ENCODE peak calls at places on chromosomes 4 and X, in five cellular contexts. J is lower lobe of right lung, G is mesendoderm, F is foreskin fibroblast, A is mucosa of descending colon. V is an unnamed sample.

GRCh38 chr4:87819281-87819919 is 13.4 kb upstream of the MEPE start:
- DNase-seq in J (no peak), G (peak; percentile 87), F (peak; percentile 33), A (no peak), V (peak; percentile 94)

GRCh38 chr4:99636422-99636821 is 21.2 kb downstream of the C4orf54 start:
- DNase-seq in J (no peak), G (no peak), F (no peak), A (no peak), V (no peak)

GRCh38 chrX:69065451-69065850 is 99.8 kb downstream of the PJA1 start:
- DNase-seq in J (no peak), G (no peak), F (no peak), A (no peak), V (peak; percentile 68)

GRCh38 chr4:174600391-174600790 is 78.1 kb upstream of the HPGD start:
- DNase-seq in J (no peak), G (no peak), F (no peak), A (no peak), V (peak; percentile 80)

GRCh38 chr4:174928174-174928573 is 10.0 kb downstream of the ADAM29 start:
- DNase-seq in J (no peak), G (no peak), F (no peak), A (no peak), V (no peak)

GRCh38 chr4:153602758-153603157 is 81.3 kb upstream of the TLR2 start:
- DNase-seq in J (no peak), G (no peak), F (no peak), A (no peak), V (no peak)

GRCh38 chr4:54998991-54999390 is 126.4 kb downstream of the KDR start:
- DNase-seq in J (no peak), G (peak; percentile 52), F (peak; percentile 9), A (no peak), V (peak; percentile 27)

GRCh38 chr4:161813889-161814288 is 349.9 kb downstream of the FSTL5 start:
- DNase-seq in J (no peak), G (no peak), F (no peak), A (no peak), V (no peak)

GRCh38 chr4:87309625-87310024 is 13.1 kb downstream of the HSD17B13 start:
- DNase-seq in J (no peak), G (no peak), F (no peak), A (no peak), V (no peak)

GRCh38 chr4:24778427-24779225 is 16.7 kb upstream of the SOD3 start:
- DNase-seq in J (no peak), G (no peak), F (peak; percentile 96), A (no peak), V (peak; percentile 28)

GRCh38 chr4:47466061-47466785 is 2.7 kb upstream of the COMMD8 start:
- DNase-seq in J (no peak), G (no peak), F (no peak), A (no peak), V (no peak)
- H3K4me3 ChIP-seq in J (no peak overlapping the region), G (no peak overlapping the region), F (no peak overlapping the region), A (no peak overlapping the region), V (no peak overlapping the region)

GRCh38 chrX:77900688-77901087 is 1.4 kb downstream of the COX7B start:
- DNase-seq in J (no peak), G (no peak), F (no peak), A (no peak), V (no peak)

GRCh38 chrX:77894921-77895886 is at the start of gene MAGT1:
- DNase-seq in J (peak; percentile 93), G (peak; percentile 98), F (peak; percentile 93), A (peak; percentile 89), V (peak; percentile 91)

GRCh38 chrX:77893713-77894112 is 1.5 kb downstream of the MAGT1 start:
- DNase-seq in J (no peak), G (no peak), F (no peak), A (no peak), V (no peak)

GRCh38 chrX:77901506-77901905 is 2.2 kb downstream of the COX7B start:
- DNase-seq in J (no peak), G (no peak), F (no peak), A (no peak), V (no peak)

GRCh38 chrX:77899081-77899828 is at the start of gene COX7B:
- DNase-seq in J (peak; percentile 45), G (peak; percentile 99), F (peak; percentile 85), A (peak; percentile 83), V (peak; percentile 91)
- H3K4me3 ChIP-seq in J (peak within 1 kb of the TSS; percentile 65), G (peak within 1 kb of the TSS; percentile 93), F (peak within 1 kb of the TSS; percentile 83), A (peak within 1 kb of the TSS; percentile 46), V (peak within 1 kb of the TSS; percentile 49)

GRCh38 chr4:1512738-1513660 is 106.8 kb upstream of the NKX1-1 start:
- DNase-seq in J (peak; percentile 55), G (peak; percentile 65), F (no peak), A (peak; percentile 51), V (no peak)
- H3K4me3 ChIP-seq in J (peak overlapping the region; percentile 27), G (no peak overlapping the region), F (no peak overlapping the region), A (no peak overlapping the region), V (no peak overlapping the region)

DNA sequence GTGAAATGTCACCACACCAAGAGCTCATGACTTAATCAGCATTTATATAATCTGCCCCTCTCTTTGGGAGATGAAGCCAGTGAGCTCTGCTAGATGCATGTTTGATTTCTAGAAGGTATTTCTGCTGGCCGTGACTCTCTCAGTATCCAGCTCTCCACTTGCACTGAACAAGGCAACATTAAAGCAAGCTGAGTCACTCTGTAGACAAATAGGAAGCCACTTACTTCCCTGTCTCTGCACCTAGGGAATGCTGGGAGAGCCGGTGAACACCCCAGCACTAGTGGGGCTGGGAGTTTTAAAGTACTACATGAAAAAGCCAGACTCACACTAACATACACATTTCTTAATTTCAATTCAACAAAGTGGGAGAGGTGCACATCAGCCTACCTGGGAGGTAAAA is 79.2 kb downstream of the MID1IP1 start:
- DNase-seq in J (no peak), G (no peak), F (no peak), A (peak; percentile 34), V (peak; percentile 66)
- H3K4me3 ChIP-seq in J (no peak overlapping the region), G (no peak overlapping the region), F (no peak overlapping the region), A (no peak overlapping the region), V (no peak overlapping the region)

DNA sequence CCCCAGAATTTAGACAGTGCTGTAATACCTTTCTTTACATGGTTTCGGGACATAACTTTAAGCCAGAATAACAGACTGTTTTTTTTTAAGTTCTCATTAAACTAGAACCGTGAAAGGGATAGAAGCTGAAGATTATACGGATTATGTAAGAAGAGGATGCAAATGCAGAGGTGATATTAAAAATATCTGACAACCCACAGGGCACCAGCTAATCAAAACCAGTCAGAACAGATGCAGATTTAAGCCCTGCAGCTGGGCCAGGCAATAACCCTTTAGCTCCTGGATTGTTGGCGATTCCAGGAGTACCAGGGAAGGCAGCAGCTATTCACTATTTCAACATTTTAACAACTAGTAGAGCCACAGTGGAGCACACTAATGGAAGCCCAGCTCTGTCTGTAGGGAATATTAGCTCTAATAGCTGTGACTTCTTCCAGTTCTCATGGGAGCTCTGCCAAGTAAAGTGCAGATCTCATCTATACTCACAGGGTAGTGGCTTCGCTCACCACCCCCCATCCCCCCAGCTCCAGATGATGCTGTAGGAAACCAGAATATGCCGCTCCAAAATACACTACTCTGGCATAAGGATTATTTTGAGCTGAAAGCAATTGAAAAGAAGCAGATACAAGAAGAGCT is 13.9 kb downstream of the SCD5 start:
- DNase-seq in J (no peak), G (no peak), F (peak; percentile 74), A (no peak), V (peak; percentile 30)
- H3K4me3 ChIP-seq in J (no peak overlapping the region), G (no peak overlapping the region), F (peak overlapping the region; percentile 45), A (no peak overlapping the region), V (no peak overlapping the region)

DNA sequence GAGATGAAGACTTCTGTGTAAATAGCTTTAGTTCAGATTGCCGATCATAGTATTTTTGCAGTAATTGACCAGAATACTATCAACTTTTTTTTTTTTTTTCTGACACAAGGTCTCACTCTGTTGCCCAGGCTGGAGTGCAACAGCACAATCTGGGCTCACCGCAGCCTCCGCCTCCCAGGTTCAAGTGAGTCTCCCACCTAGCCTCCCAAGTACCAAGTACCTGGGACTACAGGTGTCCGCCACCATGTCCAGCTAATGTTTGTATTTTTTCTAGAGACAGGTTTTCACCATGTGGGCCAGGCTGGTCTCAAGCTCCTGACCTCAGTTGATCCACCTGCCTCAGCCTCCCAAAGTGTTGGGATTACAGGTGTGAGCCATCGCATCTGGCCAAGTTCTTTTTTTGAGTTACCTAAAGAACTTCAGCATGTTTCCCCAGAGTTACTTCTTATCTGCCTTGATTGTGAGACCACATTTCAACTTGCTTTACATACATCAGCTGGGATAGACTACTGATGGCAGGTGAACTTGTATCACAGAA is 2.8 kb downstream of the UGDH start:
- DNase-seq in J (no peak), G (no peak), F (no peak), A (no peak), V (no peak)
- H3K4me3 ChIP-seq in J (no peak overlapping the region), G (no peak overlapping the region), F (peak overlapping the region; percentile 9), A (no peak overlapping the region), V (no peak overlapping the region)

DNA sequence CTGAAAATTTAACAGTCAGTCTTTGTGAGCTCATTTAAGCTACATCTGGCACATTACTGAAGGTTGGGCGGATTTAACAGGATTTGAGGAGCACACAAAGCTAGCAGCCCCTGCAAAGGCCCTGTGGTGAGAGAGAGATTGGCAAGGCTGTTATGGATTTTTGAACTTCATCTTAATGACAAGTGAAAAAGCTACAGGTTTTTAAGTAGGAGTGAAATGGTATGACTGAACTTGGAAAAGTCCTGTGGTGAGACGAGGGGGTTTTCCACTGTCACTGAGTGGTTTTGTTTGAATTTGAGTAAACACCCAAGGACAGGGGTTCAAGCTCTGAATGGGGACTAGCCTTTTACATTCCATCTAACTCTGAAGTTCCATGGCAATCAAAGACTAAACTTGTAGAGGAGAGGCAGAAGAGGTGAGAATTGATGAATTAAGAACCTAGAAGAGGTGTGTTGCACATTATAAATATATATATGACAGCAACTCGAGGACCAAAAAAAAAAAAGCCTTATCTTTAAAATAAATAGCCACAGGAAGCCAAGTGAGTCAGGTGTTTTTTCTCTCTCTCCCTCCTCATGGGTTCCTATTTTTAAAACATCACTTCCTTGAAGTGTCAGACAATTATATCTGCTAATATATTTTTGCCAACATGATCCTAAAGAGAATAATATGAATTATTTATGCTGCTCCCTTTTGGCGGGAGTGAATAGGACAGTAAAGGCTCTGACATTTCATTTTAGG is 47.8 kb upstream of the CLNK start:
- DNase-seq in J (no peak), G (no peak), F (no peak), A (no peak), V (no peak)
- H3K4me3 ChIP-seq in J (no peak overlapping the region), G (no peak overlapping the region), F (no peak overlapping the region), A (no peak overlapping the region), V (no peak overlapping the region)

GRCh38 chr4:150580244-150580643 is 1.7 kb upstream of the MAB21L2 start:
- DNase-seq in J (no peak), G (no peak), F (no peak), A (no peak), V (no peak)
- H3K4me3 ChIP-seq in J (peak overlapping the region; percentile 41), G (no peak overlapping the region), F (no peak overlapping the region), A (no peak overlapping the region), V (no peak overlapping the region)

DNA sequence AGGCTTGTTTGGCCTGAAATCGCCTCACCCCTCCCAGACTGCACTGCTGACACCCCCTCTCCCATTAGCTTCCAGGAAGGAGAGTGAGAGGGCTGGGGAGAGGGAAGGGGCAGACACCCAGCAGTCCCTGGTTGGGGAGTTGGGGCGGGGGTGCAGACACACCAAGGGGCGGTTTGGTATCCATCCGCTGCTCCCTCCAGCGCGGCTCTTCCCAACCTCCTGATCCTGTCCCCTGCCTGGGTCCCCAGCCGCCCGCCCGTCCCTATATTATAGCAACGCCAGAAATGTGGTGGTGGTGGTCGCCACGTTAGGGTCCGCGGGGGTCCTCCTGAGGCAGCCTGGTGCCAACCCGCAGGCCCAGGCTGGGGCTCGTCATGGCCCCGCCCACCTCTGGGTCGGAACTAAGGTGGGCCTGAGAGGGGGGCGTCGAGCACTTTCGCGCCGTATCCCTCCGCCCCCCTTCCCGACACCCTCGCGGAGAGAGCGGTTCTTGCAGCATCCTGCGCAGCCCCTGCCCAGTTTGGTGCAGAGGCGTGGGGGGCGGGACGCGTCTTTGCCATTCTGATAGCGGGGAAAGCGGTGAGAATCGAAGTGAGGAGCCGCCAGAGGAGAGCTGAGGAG is 25.1 kb downstream of the GPRASP3 start:
- DNase-seq in J (peak; percentile 25), G (peak; percentile 75), F (no peak), A (no peak), V (no peak)
- H3K4me3 ChIP-seq in J (peak overlapping the region; percentile 56), G (peak overlapping the region; percentile 52), F (peak overlapping the region; percentile 60), A (no peak overlapping the region), V (peak overlapping the region; percentile 48)